ENCODE peak calls at places on chromosomes 16 and 17, in seven cellular contexts. Y is effector memory CD4-positive, alpha-beta T cell; Z is thyroid gland; H is lung; W is colonic mucosa; C is fibroblast of lung; Q is heart right ventricle. S is an unnamed sample.

GRCh38 chr17:40491486-40491885 is 9.9 kb downstream of the TNS4 start:
- DNase-seq in C (no peak), H (no peak), Y (no peak), Z (peak; percentile 45), W (peak; percentile 69), Q (no peak), S (peak; percentile 76)

GRCh38 chr17:40915199-40915661 is 22.2 kb downstream of the KRT23 start:
- DNase-seq in H (no peak), Z (no peak), Y (no peak), W (no peak), C (peak; percentile 74), Q (no peak), S (no peak)

GRCh38 chr17:40174528-40174927 is 2.7 kb upstream of the RAPGEFL1 start:
- DNase-seq in Z (no peak), C (no peak), H (no peak), Q (no peak), W (no peak), Y (no peak), S (no peak)

GRCh38 chr16:84765606-84766580 is 53.9 kb upstream of the CRISPLD2 start:
- DNase-seq in Q (no peak), Z (peak; percentile 70), H (no peak), C (no peak), Y (no peak), W (no peak), S (no peak)

GRCh38 chr17:411416-412120 is 59.0 kb upstream of the RPH3AL start:
- DNase-seq in H (no peak), Z (no peak), Y (no peak), C (no peak), Q (no peak), W (no peak), S (no peak)

GRCh38 chr16:68066763-68067162 is 18.4 kb upstream of the NFATC3 start:
- DNase-seq in H (no peak), W (no peak), Q (no peak), C (no peak), Y (no peak), Z (no peak), S (no peak)

GRCh38 chr16:10620120-10620519 is 39.7 kb upstream of the EMP2 start:
- DNase-seq in Z (no peak), C (no peak), Y (no peak), W (no peak), Q (no peak), H (no peak), S (no peak)

GRCh38 chr16:4263504-4264436 is 9.1 kb downstream of the TFAP4 start:
- DNase-seq in Q (peak; percentile 81), Y (no peak), Z (peak; percentile 25), W (peak; percentile 74), C (peak; percentile 98), H (peak; percentile 54), S (no peak)

GRCh38 chr17:48031966-48032365 is 5.6 kb downstream of the COPZ2 start:
- DNase-seq in Y (no peak), H (no peak), Z (no peak), C (no peak), Q (no peak), W (no peak), S (no peak)

GRCh38 chr17:79942591-79943353 is 92.9 kb downstream of the TBC1D16 start:
- DNase-seq in W (no peak), Q (no peak), Z (peak; percentile 45), C (peak; percentile 50), H (no peak), Y (no peak), S (no peak)

GRCh38 chr17:40307001-40307690 is 1.8 kb upstream of the RARA start:
- DNase-seq in C (peak; percentile 73), Z (no peak), W (peak; percentile 45), H (no peak), Q (no peak), Y (no peak), S (no peak)

GRCh38 chr17:27206447-27206846 is 87.5 kb upstream of the WSB1 start:
- DNase-seq in Z (no peak), C (no peak), Y (no peak), H (no peak), Q (no peak), W (peak; percentile 25), S (no peak)

GRCh38 chr17:40538019-40538935 is 27.0 kb downstream of the CCR7 start:
- DNase-seq in Z (peak; percentile 95), Y (no peak), Q (peak; percentile 75), H (peak; percentile 78), C (no peak), W (no peak), S (peak; percentile 81)

GRCh38 chr17:48757524-48757961 is 29.0 kb upstream of the HOXB13 start:
- DNase-seq in Q (no peak), Z (no peak), H (no peak), C (no peak), Y (no peak), W (peak; percentile 50), S (no peak)

GRCh38 chr16:84720180-84720579 is 20.4 kb downstream of the USP10 start:
- DNase-seq in H (no peak), Z (no peak), Q (no peak), W (no peak), Y (no peak), C (peak; percentile 56), S (no peak)

GRCh38 chr16:12450381-12450780 is 353.3 kb downstream of the CPPED1 start:
- DNase-seq in Y (no peak), H (no peak), Z (no peak), W (no peak), Q (no peak), C (no peak), S (no peak)

GRCh38 chr16:53740476-53740875 is 36.5 kb downstream of the FTO start:
- DNase-seq in W (no peak), H (no peak), Z (no peak), Q (no peak), Y (no peak), C (no peak), S (no peak)

GRCh38 chr16:85436636-85437160 is 176.4 kb upstream of the GSE1 start:
- DNase-seq in W (peak; percentile 92), Y (no peak), C (peak; percentile 68), H (peak; percentile 43), Q (no peak), Z (no peak), S (peak; percentile 31)

GRCh38 chr16:12509121-12509520 is 294.6 kb downstream of the CPPED1 start:
- DNase-seq in Y (no peak), H (no peak), Q (no peak), C (no peak), W (no peak), Z (no peak), S (no peak)

DNA sequence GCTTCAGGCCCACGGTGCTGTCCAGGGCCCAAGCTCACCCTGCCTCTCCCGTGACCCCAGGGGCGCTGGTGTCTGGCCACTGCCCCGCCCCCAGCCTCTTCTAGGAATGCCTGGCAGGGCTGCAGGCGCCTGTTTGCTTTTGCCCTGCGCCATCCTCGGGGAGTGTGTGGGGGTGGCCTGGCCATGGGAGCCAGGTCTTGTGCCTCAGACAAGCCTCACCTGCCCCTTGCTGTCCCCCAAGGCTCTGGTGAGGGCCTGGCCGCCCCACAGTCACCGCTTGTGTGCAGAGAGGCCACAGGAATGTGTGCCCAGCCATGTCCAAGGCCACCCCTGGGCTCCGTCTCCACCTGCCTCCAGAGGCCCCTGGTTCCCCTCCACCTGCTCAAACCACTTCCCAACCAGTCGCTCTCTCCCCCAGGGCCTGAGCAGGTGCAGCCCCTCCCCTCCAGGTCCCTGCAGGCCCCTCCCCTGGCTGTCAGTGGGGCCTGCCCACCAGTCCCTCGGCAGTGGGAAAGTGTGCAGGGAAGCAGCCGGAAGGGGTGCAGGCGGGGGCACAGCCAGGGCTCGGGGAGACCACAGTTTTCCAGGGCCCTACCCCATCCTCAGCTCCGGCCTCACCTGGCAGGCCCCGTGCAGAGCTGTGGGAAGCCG is 841 bp upstream of the IGFALS start:
- DNase-seq in W (peak; percentile 12), H (no peak), Q (peak; percentile 3), Z (peak; percentile 79), Y (no peak), C (no peak), S (no peak)
- H3K4me3 ChIP-seq in W (no peak overlapping the region), H (no peak overlapping the region), Q (no peak overlapping the region), Z (no peak overlapping the region), Y (no peak overlapping the region), C (no peak overlapping the region), S (no peak overlapping the region)

GRCh38 chr17:59161477-59161876 is 5.9 kb downstream of the PRR11 start:
- DNase-seq in Y (no peak), Z (no peak), Q (no peak), W (no peak), H (no peak), C (no peak), S (no peak)

GRCh38 chr17:59167571-59168001 is 12.0 kb downstream of the PRR11 start:
- DNase-seq in Q (no peak), H (no peak), Y (no peak), C (no peak), Z (no peak), W (no peak), S (no peak)

GRCh38 chr17:59160203-59161025 is 4.9 kb downstream of the PRR11 start:
- DNase-seq in Q (no peak), Y (no peak), Z (peak; percentile 70), H (no peak), W (no peak), C (peak; percentile 29), S (no peak)

GRCh38 chr17:59165933-59166342 is 10.4 kb downstream of the PRR11 start:
- DNase-seq in C (peak; percentile 57), W (no peak), Y (no peak), Z (peak; percentile 79), Q (no peak), H (no peak), S (no peak)
- H3K27ac ChIP-seq in C (no peak overlapping the region), W (no peak overlapping the region), Y (no peak overlapping the region), Z (peak overlapping the region; percentile 57), Q (no peak overlapping the region), H (no peak overlapping the region), S (no peak overlapping the region)

DNA sequence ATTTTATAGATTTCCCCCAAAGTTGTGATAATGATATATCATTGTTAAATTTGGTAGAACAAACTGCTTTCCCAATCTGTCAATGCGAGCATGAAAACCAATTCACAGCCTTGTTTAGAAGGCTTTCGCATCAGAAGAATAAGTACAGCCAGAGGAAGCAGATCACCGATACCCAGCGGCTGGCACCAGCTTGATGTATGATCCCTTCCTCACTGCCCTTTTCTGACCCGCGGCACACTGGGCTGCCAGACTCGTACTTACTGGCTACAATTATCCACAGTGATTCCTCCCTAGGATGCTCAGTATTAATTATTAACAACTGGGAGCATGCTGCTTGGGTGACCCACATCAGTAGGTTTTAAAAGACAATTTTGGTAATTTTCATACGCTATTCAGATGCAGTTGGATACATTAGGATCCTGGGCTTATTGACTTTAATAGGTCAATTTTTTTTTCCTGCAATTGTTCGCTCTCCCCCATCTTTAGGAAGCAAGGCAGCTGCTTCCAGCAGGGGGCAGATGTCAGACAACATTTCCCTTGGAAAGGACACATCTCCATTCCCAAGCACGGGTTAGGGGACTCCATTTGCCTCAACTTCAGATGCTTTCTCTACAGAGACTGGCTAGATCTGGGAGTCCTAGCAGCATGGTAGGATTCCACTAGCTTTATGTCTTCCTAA is 582.7 kb upstream of the PSMD7 start:
- DNase-seq in C (peak; percentile 41), Q (peak; percentile 6), Y (no peak), H (no peak), Z (no peak), W (peak; percentile 32), S (no peak)
- H3K4me3 ChIP-seq in C (no peak overlapping the region), Q (no peak overlapping the region), Y (no peak overlapping the region), H (no peak overlapping the region), Z (no peak overlapping the region), W (no peak overlapping the region), S (no peak overlapping the region)

DNA sequence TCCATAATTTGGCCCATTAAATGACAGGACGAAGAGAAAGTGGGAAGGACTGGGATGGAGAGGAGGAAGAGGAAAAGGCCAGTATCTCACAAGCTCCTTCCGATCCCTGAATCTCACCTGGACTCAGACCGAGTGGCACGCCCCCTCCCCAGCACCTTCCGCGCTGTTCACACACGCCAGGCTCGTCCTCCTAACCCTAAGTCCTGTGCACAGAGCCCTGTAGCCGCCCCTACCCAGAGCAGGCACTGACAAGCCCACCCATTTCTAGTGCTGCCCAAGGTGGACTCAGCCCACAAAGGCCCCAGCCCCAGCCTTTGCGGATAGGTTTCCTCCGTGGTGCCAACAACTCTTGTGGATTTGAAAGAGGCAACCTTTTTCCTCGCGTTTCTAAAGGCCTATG is 9.2 kb downstream of the HS3ST3B1 start:
- DNase-seq in W (no peak), Z (no peak), C (no peak), Q (no peak), Y (no peak), H (no peak), S (no peak)
- H3K27ac ChIP-seq in W (no peak overlapping the region), Z (no peak overlapping the region), C (no peak overlapping the region), Q (no peak overlapping the region), Y (no peak overlapping the region), H (no peak overlapping the region), S (peak overlapping the region; percentile 41)

S was measured in prostate gland.